ENCODE peak calls at places on chromosomes 11 and 22, in six cellular contexts. N, S, R, I, K and V are unnamed samples.

GRCh38 chr22:50684986-50685385 is 12.4 kb downstream of the SHANK3 start:
- DNase-seq in N (no peak), S (peak; percentile 13), R (no peak), I (no peak), K (no peak), V (no peak)

GRCh38 chr11:45799562-45799961 is 5.4 kb upstream of the SLC35C1 start:
- DNase-seq in N (no peak), S (no peak), R (no peak), I (no peak), K (no peak), V (no peak)

GRCh38 chr11:134360050-134360835 is 28.5 kb downstream of the GLB1L2 start:
- DNase-seq in N (peak; percentile 78), S (peak; percentile 87), R (peak; percentile 88), I (peak; percentile 80), K (peak; percentile 95), V (peak; percentile 92)

GRCh38 chr11:95556342-95557151 is 233.0 kb downstream of the FAM76B start:
- DNase-seq in N (no peak), S (no peak), R (no peak), I (no peak), K (no peak), V (no peak)

GRCh38 chr11:2213890-2214526 is 42.4 kb upstream of the TH start:
- DNase-seq in N (peak; percentile 5), S (no peak), R (no peak), I (no peak), K (no peak), V (no peak)

GRCh38 chr22:45962756-45963155 is 14.2 kb downstream of the WNT7B start:
- DNase-seq in N (no peak), S (no peak), R (no peak), I (no peak), K (no peak), V (no peak)

GRCh38 chr11:46380340-46381045 is 976 bp upstream of the MDK start:
- DNase-seq in N (peak; percentile 76), S (peak; percentile 80), R (peak; percentile 93), I (peak; percentile 64), K (peak; percentile 89), V (peak; percentile 89)

GRCh38 chr22:47044722-47045545 is 282.5 kb downstream of the TBC1D22A start:
- DNase-seq in N (no peak), S (no peak), R (no peak), I (no peak), K (no peak), V (peak; percentile 34)

GRCh38 chr11:89495951-89496350 is 4.8 kb upstream of the NOX4 start:
- DNase-seq in N (peak; percentile 13), S (no peak), R (no peak), I (no peak), K (no peak), V (no peak)

GRCh38 chr11:10351768-10352641 is 47.1 kb downstream of the ADM start:
- DNase-seq in N (peak; percentile 60), S (peak; percentile 53), R (peak; percentile 59), I (peak; percentile 68), K (peak; percentile 97), V (peak; percentile 62)

GRCh38 chr22:30362632-30363281 is 6.0 kb downstream of the CCDC157 start:
- DNase-seq in N (no peak), S (no peak), R (no peak), I (no peak), K (peak; percentile 84), V (no peak)

GRCh38 chr11:65556470-65557279 is 1.5 kb downstream of the LTBP3 start:
- DNase-seq in N (no peak), S (no peak), R (no peak), I (no peak), K (no peak), V (no peak)

GRCh38 chr11:70351646-70352045 is 46.7 kb upstream of the CTTN start:
- DNase-seq in N (no peak), S (no peak), R (no peak), I (no peak), K (no peak), V (no peak)

GRCh38 chr11:34647532-34647931 is 26.6 kb downstream of the EHF start:
- DNase-seq in N (no peak), S (no peak), R (no peak), I (no peak), K (no peak), V (no peak)
- H3K4me1 ChIP-seq in N (no peaks in the 10 kb centered on the region), S (peaks cover 23% of the 10 kb centered on the region), R (no peaks in the 10 kb centered on the region), I (peaks cover 46% of the 10 kb centered on the region), K (peaks cover 7% of the 10 kb centered on the region), V (peaks cover 5% of the 10 kb centered on the region)

DNA sequence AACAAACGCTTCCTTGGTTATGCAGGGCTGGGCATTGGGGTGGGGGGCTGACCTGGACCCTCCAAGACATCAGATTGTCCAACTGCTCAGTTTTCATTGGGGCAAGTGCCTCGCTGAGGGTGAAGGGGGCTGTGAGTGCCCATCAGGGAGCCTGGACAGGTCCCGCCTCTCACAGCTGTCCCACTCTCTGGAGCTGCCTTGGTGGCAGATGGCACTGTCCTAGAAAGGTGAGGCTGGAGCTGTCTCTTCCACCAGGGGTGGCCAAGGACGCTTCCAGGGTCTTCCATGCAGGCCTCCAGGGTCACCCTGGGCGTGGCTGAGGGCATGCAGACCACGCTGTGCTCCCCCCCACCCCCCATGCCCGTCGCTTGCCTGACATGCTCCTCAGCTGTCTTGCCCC is 53.4 kb upstream of the CCDC188 start:
- DNase-seq in N (no peak), S (no peak), R (no peak), I (no peak), K (no peak), V (no peak)
- H3K4me1 ChIP-seq in N (peaks cover 53% of the 10 kb centered on the region), S (peaks cover 45% of the 10 kb centered on the region), R (peaks cover 45% of the 10 kb centered on the region), I (peaks cover 66% of the 10 kb centered on the region), K (no peaks in the 10 kb centered on the region), V (peaks cover 5% of the 10 kb centered on the region)

GRCh38 chr22:40432167-40432566 is 61.8 kb downstream of the SGSM3 start:
- DNase-seq in N (no peak), S (no peak), R (no peak), I (no peak), K (no peak), V (no peak)
- H3K4me1 ChIP-seq in N (peaks cover 17% of the 10 kb centered on the region), S (peaks cover 6% of the 10 kb centered on the region), R (peaks cover 23% of the 10 kb centered on the region), I (peaks cover 8% of the 10 kb centered on the region), K (no peaks in the 10 kb centered on the region), V (peaks cover 6% of the 10 kb centered on the region)

DNA sequence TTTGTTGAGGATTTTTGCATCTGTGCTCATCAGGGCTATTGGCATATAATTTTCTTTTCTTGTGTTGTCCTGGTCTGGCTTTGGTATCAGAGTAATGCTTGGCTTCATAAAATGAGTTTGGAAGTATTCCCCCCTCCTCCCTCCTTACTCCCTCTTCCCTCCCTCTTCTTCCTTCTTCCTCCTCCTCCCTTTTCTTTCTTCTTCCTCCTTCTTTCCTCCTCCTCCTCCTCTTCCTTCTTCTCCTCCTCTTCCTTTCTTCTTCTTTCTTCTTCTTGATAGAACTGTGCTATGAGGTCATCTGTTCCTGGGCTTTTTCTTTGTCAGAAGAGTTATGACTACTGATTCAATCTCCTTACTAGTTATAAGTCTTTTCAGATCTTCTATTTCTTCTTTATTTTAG is 10.1 kb downstream of the BIRC2 start:
- DNase-seq in N (no peak), S (no peak), R (no peak), I (no peak), K (no peak), V (no peak)
- H3K4me1 ChIP-seq in N (peaks cover 12% of the 10 kb centered on the region), S (no peaks in the 10 kb centered on the region), R (no peaks in the 10 kb centered on the region), I (peaks cover 11% of the 10 kb centered on the region), K (no peaks in the 10 kb centered on the region), V (no peaks in the 10 kb centered on the region)

GRCh38 chr11:73186294-73186850 is 31.7 kb upstream of the P2RY2 start:
- DNase-seq in N (no peak), S (no peak), R (no peak), I (no peak), K (no peak), V (no peak)
- H3K4me1 ChIP-seq in N (peaks cover 57% of the 10 kb centered on the region), S (no peaks in the 10 kb centered on the region), R (peaks cover 8% of the 10 kb centered on the region), I (peaks cover 11% of the 10 kb centered on the region), K (no peaks in the 10 kb centered on the region), V (peaks cover 18% of the 10 kb centered on the region)